ENCODE peak calls at places on chromosomes 7 and 10, in five cellular contexts. I is C1 segment of cervical spinal cord, P is coronary artery, C is GM12891, Q is memory B cell. S is an unnamed sample.

GRCh38 chr10:118035358-118036031 is 11.2 kb downstream of the RAB11FIP2 start:
- DNase-seq in I (no peak), P (no peak), C (no peak), Q (no peak), S (no peak)

GRCh38 chr10:88659725-88660592 is 4.3 kb upstream of the LIPF start:
- DNase-seq in I (no peak), P (no peak), C (no peak), Q (no peak), S (no peak)

GRCh38 chr10:11322698-11323097 is 288.8 kb downstream of the USP6NL start:
- DNase-seq in I (no peak), P (no peak), C (no peak), Q (no peak), S (no peak)

GRCh38 chr10:125553091-125553490 is 129.9 kb downstream of the TEX36 start:
- DNase-seq in I (no peak), P (no peak), C (no peak), Q (no peak), S (no peak)

GRCh38 chr7:24842449-24843241 is 85.4 kb upstream of the GSDME start:
- DNase-seq in I (no peak), P (no peak), C (no peak), Q (no peak), S (no peak)

GRCh38 chr10:124595143-124595883 is 133.7 kb downstream of the LHPP start:
- DNase-seq in I (no peak), P (no peak), C (no peak), Q (no peak), S (no peak)

GRCh38 chr7:699260-700170 is 27.0 kb upstream of the DNAAF5 start:
- DNase-seq in I (no peak), P (no peak), C (no peak), Q (no peak), S (no peak)

GRCh38 chr10:22148956-22149355 is 68.9 kb downstream of the EBLN1 start:
- DNase-seq in I (no peak), P (no peak), C (no peak), Q (no peak), S (no peak)

GRCh38 chr10:22468570-22469320 is 123.4 kb downstream of the SPAG6 start:
- DNase-seq in I (no peak), P (no peak), C (no peak), Q (no peak), S (no peak)

GRCh38 chr7:2313450-2314208 is 612 bp downstream of the SNX8 start:
- DNase-seq in I (no peak), P (peak; percentile 77), C (no peak), Q (no peak), S (no peak)

GRCh38 chr10:132650611-132651250 is 113.1 kb downstream of the INPP5A start:
- DNase-seq in I (no peak), P (no peak), C (no peak), Q (no peak), S (no peak)

GRCh38 chr7:36937754-36938551 is 213.7 kb upstream of the AOAH start:
- DNase-seq in I (no peak), P (no peak), C (no peak), Q (no peak), S (no peak)

GRCh38 chr10:48656241-48656921 is 28.3 kb upstream of the WDFY4 start:
- DNase-seq in I (peak; percentile 83), P (peak; percentile 95), C (peak; percentile 89), Q (peak; percentile 99), S (peak; percentile 93)

GRCh38 chr10:99685232-99686041 is 26.1 kb downstream of the ENTPD7 start:
- DNase-seq in I (no peak), P (no peak), C (no peak), Q (no peak), S (no peak)

GRCh38 chr7:106047818-106048490 is 64.2 kb downstream of the SYPL1 start:
- DNase-seq in I (no peak), P (no peak), C (no peak), Q (no peak), S (no peak)

GRCh38 chr7:151378011-151378410 is 31.8 kb downstream of the WDR86 start:
- DNase-seq in I (no peak), P (no peak), C (peak; percentile 5), Q (no peak), S (peak; percentile 29)

GRCh38 chr10:21272585-21273399 is 252.7 kb downstream of the SKIDA1 start:
- DNase-seq in I (no peak), P (no peak), C (no peak), Q (no peak), S (no peak)

GRCh38 chr7:140230862-140231778 is 54.3 kb upstream of the KDM7A start:
- DNase-seq in I (no peak), P (no peak), C (no peak), Q (no peak), S (peak; percentile 74)

GRCh38 chr7:76106893-76107292 is 59.0 kb downstream of the MDH2 start:
- DNase-seq in I (no peak), P (no peak), C (no peak), Q (no peak), S (no peak)

S was measured in type B pancreatic cell.